ENCODE peak calls at places on chromosomes 7 and 10, in seven cellular contexts. H is astrocyte of the spinal cord; B is BJ; O is brain microvascular endothelial cell; S is heart right ventricle; L is CD8-positive, alpha-beta T cell; K is foreskin fibroblast. M is an unnamed sample.

GRCh38 chr10:114649217-114649906 is 8.7 kb downstream of the ABLIM1 start:
- DNase-seq in H (no peak), S (no peak), O (no peak), K (no peak), B (no peak), L (no peak), M (no peak)

GRCh38 chr7:621572-622285 is 102.1 kb upstream of the PDGFA start:
- DNase-seq in K (no peak), L (no peak), H (no peak), B (no peak), S (no peak), O (no peak), M (no peak)

GRCh38 chr10:119575998-119576397 is 20.8 kb downstream of the TIAL1 start:
- DNase-seq in O (no peak), K (no peak), L (no peak), B (no peak), H (no peak), S (no peak), M (no peak)

GRCh38 chr7:19491821-19492452 is 216.9 kb downstream of the POLR1F start:
- DNase-seq in S (no peak), B (peak; percentile 4), H (peak; percentile 47), O (peak; percentile 40), K (peak; percentile 20), L (no peak), M (peak; percentile 15)

GRCh38 chr7:113301141-113301540 is 182.8 kb upstream of the SMIM30 start:
- DNase-seq in H (no peak), K (no peak), O (no peak), S (no peak), B (no peak), L (no peak), M (no peak)

GRCh38 chr10:84540022-84540616 is 211.7 kb downstream of the CCSER2 start:
- DNase-seq in K (peak; percentile 66), S (no peak), H (peak; percentile 90), L (no peak), O (peak; percentile 93), B (peak; percentile 76), M (peak; percentile 17)

GRCh38 chr10:132394201-132394811 is 2.7 kb upstream of the PWWP2B start:
- DNase-seq in O (no peak), L (no peak), S (no peak), H (no peak), K (no peak), B (no peak), M (no peak)

GRCh38 chr10:77230194-77230593 is 407.4 kb downstream of the KCNMA1 start:
- DNase-seq in B (peak; percentile 88), O (no peak), S (no peak), L (no peak), K (peak; percentile 60), H (peak; percentile 33), M (no peak)

GRCh38 chr7:151888079-151888673 is 11.3 kb upstream of the PRKAG2 start:
- DNase-seq in L (no peak), O (no peak), B (no peak), K (no peak), H (peak; percentile 5), S (no peak), M (no peak)

GRCh38 chr10:7102557-7103349 is 308.1 kb downstream of the SFMBT2 start:
- DNase-seq in B (no peak), S (no peak), K (no peak), H (no peak), L (no peak), O (no peak), M (no peak)

GRCh38 chr10:3624367-3624766 is 160.6 kb downstream of the KLF6 start:
- DNase-seq in S (no peak), L (no peak), H (peak; percentile 60), B (peak; percentile 1), K (peak; percentile 49), O (peak; percentile 90), M (no peak)

GRCh38 chr10:123997013-123997412 is 96.4 kb downstream of the CHST15 start:
- DNase-seq in S (no peak), O (no peak), B (no peak), K (no peak), H (no peak), L (no peak), M (no peak)

GRCh38 chr10:90977855-90978486 is 57.1 kb upstream of the ANKRD1 start:
- DNase-seq in K (no peak), B (no peak), O (no peak), L (no peak), H (no peak), S (no peak), M (no peak)

GRCh38 chr10:9656386-9656785 is 1361.3 kb upstream of the CELF2 start:
- DNase-seq in O (no peak), L (no peak), B (no peak), H (no peak), S (no peak), K (no peak), M (no peak)

GRCh38 chr7:53744361-53744760 is 708.9 kb downstream of the POM121L12 start:
- DNase-seq in H (no peak), L (no peak), K (no peak), B (no peak), S (no peak), O (no peak), M (no peak)

GRCh38 chr10:5968681-5969453 is 8.5 kb downstream of the IL15RA start:
- DNase-seq in O (no peak), B (no peak), K (no peak), S (no peak), L (no peak), H (no peak), M (no peak)

GRCh38 chr10:102580230-102580629 is 64.0 kb upstream of the TRIM8 start:
- DNase-seq in B (no peak), H (peak; percentile 65), L (no peak), O (peak; percentile 24), K (peak; percentile 41), S (no peak), M (no peak)

GRCh38 chr7:28858206-28858605 is 99.9 kb downstream of the TRIL start:
- DNase-seq in K (peak; percentile 73), B (no peak), H (peak; percentile 56), S (no peak), O (no peak), L (no peak), M (no peak)

GRCh38 chr7:139733751-139734150 is 44.0 kb downstream of the HIPK2 start:
- DNase-seq in L (no peak), K (no peak), B (no peak), H (no peak), S (no peak), O (no peak), M (no peak)

GRCh38 chr7:38007096-38007495 is 86.7 kb downstream of the EPDR1 start:
- DNase-seq in L (no peak), H (no peak), O (no peak), S (no peak), B (no peak), K (no peak), M (no peak)

GRCh38 chr10:113663142-113663541 is 699 bp downstream of the NRAP start:
- DNase-seq in S (no peak), O (peak; percentile 9), H (no peak), B (no peak), K (no peak), L (no peak), M (no peak)

GRCh38 chr7:45702751-45703150 is 128.6 kb downstream of the ADCY1 start:
- DNase-seq in H (no peak), B (no peak), S (no peak), K (no peak), L (no peak), O (no peak), M (no peak)

GRCh38 chr10:17923728-17924127 is 28.0 kb upstream of the SLC39A12 start:
- DNase-seq in B (peak; percentile 71), H (peak; percentile 92), S (no peak), K (peak; percentile 91), L (no peak), O (peak; percentile 72), M (peak; percentile 24)

GRCh38 chr7:14908697-14909096 is 6.1 kb upstream of the DGKB start:
- DNase-seq in B (no peak), L (no peak), O (no peak), H (no peak), K (no peak), S (no peak), M (no peak)

GRCh38 chr10:14879055-14879800 is 562 bp downstream of the SUV39H2 start:
- DNase-seq in L (no peak), B (no peak), S (peak; percentile 14), H (no peak), K (peak; percentile 3), O (no peak), M (no peak)

GRCh38 chr10:117783698-117784395 is 241.3 kb downstream of the EMX2 start:
- DNase-seq in L (no peak), K (no peak), O (no peak), B (no peak), H (no peak), S (no peak), M (no peak)

GRCh38 chr7:34846976-34847375 is 189.0 kb downstream of the NPSR1 start:
- DNase-seq in B (no peak), K (no peak), O (no peak), L (no peak), H (no peak), S (no peak), M (no peak)

GRCh38 chr7:44325181-44325671 is at the start of gene CAMK2B:
- DNase-seq in S (no peak), O (no peak), H (no peak), L (no peak), K (no peak), B (no peak), M (no peak)
- H3K4me3 ChIP-seq in S (peak within 1 kb of the TSS; percentile 54), O (peak within 1 kb of the TSS; percentile 30), H (no peak within 1 kb of the TSS), L (no peak within 1 kb of the TSS), K (no peak within 1 kb of the TSS), B (no peak within 1 kb of the TSS), M (no peak within 1 kb of the TSS)

DNA sequence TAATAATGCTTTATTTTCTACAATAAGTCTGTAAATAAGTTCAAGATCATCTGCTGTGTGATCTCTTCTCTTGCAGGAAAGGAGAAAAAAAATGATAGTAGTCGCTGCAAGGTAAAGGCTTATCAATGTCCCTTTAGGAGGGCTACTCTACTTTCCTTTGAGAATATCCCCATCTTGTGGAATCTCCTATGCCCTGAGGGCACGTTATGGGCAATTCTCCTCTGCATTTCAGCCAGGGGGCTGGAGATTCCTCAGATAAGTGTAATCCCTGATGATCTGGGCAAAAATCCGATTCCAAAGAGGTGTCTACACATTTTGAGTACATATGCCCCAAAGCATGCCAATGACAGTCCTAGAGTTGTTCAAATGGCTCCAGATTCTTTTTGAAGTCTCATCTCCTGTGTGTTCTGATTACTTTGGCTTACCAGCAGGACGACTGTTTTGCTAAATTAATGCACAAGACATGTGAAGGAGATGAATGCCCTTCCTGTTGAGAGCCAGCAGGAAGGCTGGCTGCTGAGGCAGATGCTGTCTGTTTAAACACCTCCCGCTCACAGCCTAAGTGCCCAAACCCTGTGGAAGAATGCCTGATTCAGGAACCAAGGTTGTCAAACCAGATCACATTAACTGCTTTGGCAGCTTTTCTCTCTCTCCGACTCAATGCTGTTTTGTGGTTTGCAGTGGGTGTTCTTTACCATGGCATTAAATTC is 171.2 kb upstream of the COL1A2 start:
- DNase-seq in L (no peak), O (peak; percentile 44), H (peak; percentile 72), K (peak; percentile 50), B (no peak), S (no peak), M (peak; percentile 45)
- TF ChIP-seq CTCF in L (no peak), O (peak; percentile 82), H (peak; percentile 71), K (peak; percentile 48), B (peak; percentile 46), S (peak; percentile 58), M (peak; percentile 59)

GRCh38 chr10:126133906-126134703 is 237.7 kb downstream of the FANK1 start:
- DNase-seq in B (peak; percentile 90), K (peak; percentile 59), S (no peak), H (peak; percentile 36), O (peak; percentile 46), L (no peak), M (no peak)
- H3K4me3 ChIP-seq in B (no peak overlapping the region), K (no peak overlapping the region), S (no peak overlapping the region), H (no peak overlapping the region), O (no peak overlapping the region), L (no peak overlapping the region), M (no peak overlapping the region)

GRCh38 chr7:86667732-86668131 is 24.0 kb downstream of the GRM3 start:
- DNase-seq in H (no peak), K (no peak), L (no peak), S (no peak), O (no peak), B (no peak), M (no peak)
- TF ChIP-seq CTCF in H (no peak), K (no peak), L (no peak), S (no peak), O (no peak), B (no peak), M (no peak)

M was measured in HFF-Myc.